ENCODE peak calls at places on chromosome 3, in nine cellular contexts. Z is upper lobe of left lung, B is cardiac fibroblast, A is AG10803, P is left ventricle myocardium inferior, G is tibial artery, O is IMR-90, U is fibroblast of mammary gland, C is mucosa of descending colon. X is an unnamed sample.

GRCh38 chr3:38455639-38456430 is 2.1 kb downstream of the ACVR2B start:
- DNase-seq in Z (no peak), B (no peak), A (no peak), P (no peak), G (peak; percentile 76), O (peak; percentile 29), U (peak; percentile 5), C (no peak), X (peak; percentile 60)

GRCh38 chr3:196122021-196122687 is 40.3 kb upstream of the TFRC start:
- DNase-seq in Z (no peak), B (no peak), A (no peak), P (no peak), G (no peak), O (peak; percentile 7), U (peak; percentile 15), C (no peak), X (peak; percentile 38)

GRCh38 chr3:24375947-24376384 is 118.7 kb downstream of the THRB start:
- DNase-seq in Z (no peak), B (no peak), A (no peak), P (no peak), G (no peak), O (no peak), U (no peak), C (no peak), X (peak; percentile 30)

GRCh38 chr3:73353661-73354217 is 271.0 kb downstream of the PDZRN3 start:
- DNase-seq in Z (no peak), B (no peak), A (peak; percentile 65), P (no peak), G (no peak), O (peak; percentile 6), U (no peak), C (no peak), X (no peak)

GRCh38 chr3:12679468-12679867 is 15.6 kb upstream of the RAF1 start:
- DNase-seq in Z (no peak), B (peak; percentile 85), A (peak; percentile 83), P (no peak), G (no peak), O (peak; percentile 94), U (peak; percentile 56), C (no peak), X (peak; percentile 89)

GRCh38 chr3:16300282-16300681 is 35.3 kb downstream of the OXNAD1 start:
- DNase-seq in Z (no peak), B (no peak), A (no peak), P (no peak), G (no peak), O (no peak), U (no peak), C (no peak), X (no peak)

GRCh38 chr3:87958289-87958688 is 100.5 kb downstream of the CGGBP1 start:
- DNase-seq in Z (no peak), B (no peak), A (no peak), P (no peak), G (no peak), O (no peak), U (no peak), C (no peak), X (no peak)

GRCh38 chr3:101036676-101037075 is 43.5 kb upstream of the ABI3BP start:
- DNase-seq in Z (no peak), B (no peak), A (peak; percentile 13), P (no peak), G (no peak), O (peak; percentile 26), U (peak; percentile 65), C (no peak), X (no peak)

GRCh38 chr3:53194218-53195065 is 33.4 kb downstream of the PRKCD start:
- DNase-seq in Z (no peak), B (peak; percentile 35), A (peak; percentile 61), P (peak; percentile 56), G (peak; percentile 86), O (peak; percentile 39), U (peak; percentile 38), C (no peak), X (peak; percentile 72)

GRCh38 chr3:32996046-32996754 is 44.8 kb downstream of the CCR4 start:
- DNase-seq in Z (no peak), B (no peak), A (no peak), P (no peak), G (no peak), O (no peak), U (no peak), C (no peak), X (no peak)

GRCh38 chr3:81445712-81446111 is 315.7 kb downstream of the GBE1 start:
- DNase-seq in Z (no peak), B (no peak), A (no peak), P (no peak), G (no peak), O (no peak), U (no peak), C (no peak), X (no peak)

GRCh38 chr3:32855350-32855953 is 37.7 kb downstream of the TRIM71 start:
- DNase-seq in Z (no peak), B (no peak), A (no peak), P (no peak), G (no peak), O (no peak), U (no peak), C (no peak), X (no peak)

GRCh38 chr3:128496602-128497304 is 3.8 kb upstream of the GATA2 start:
- DNase-seq in Z (peak; percentile 80), B (no peak), A (peak; percentile 48), P (no peak), G (peak; percentile 64), O (no peak), U (peak; percentile 28), C (no peak), X (peak; percentile 35)

GRCh38 chr3:77161098-77161497 is 121.2 kb downstream of the ROBO2 start:
- DNase-seq in Z (no peak), B (no peak), A (no peak), P (no peak), G (no peak), O (no peak), U (no peak), C (no peak), X (no peak)

GRCh38 chr3:94303897-94304296 is 241.0 kb downstream of the NSUN3 start:
- DNase-seq in Z (no peak), B (peak; percentile 27), A (peak; percentile 23), P (peak; percentile 20), G (no peak), O (peak; percentile 1), U (no peak), C (no peak), X (peak; percentile 52)

GRCh38 chr3:147256739-147257138 is 149.6 kb downstream of the ZIC4 start:
- DNase-seq in Z (no peak), B (no peak), A (no peak), P (no peak), G (no peak), O (no peak), U (no peak), C (no peak), X (no peak)

DNA sequence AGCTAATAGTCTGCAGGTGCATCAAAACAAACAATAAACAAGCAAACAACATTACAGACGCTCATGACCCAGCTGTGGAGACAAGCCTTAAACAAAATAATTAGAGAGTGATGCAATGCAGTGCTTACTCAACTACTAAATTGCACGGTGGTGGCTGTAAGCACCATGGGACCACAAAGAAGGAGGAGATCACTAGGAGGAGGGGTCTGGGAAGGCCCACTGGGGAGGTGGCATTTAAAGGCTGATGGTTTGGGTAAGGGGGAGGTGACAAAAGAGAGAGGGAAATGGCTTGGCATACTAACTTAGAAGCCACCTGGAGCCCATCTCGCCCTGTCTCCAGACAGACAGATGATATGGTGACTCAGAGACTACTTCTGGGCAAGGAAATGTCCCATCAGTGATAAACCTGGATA is 516.7 kb downstream of the FOXP1 start:
- DNase-seq in Z (no peak), B (peak; percentile 72), A (peak; percentile 59), P (no peak), G (no peak), O (peak; percentile 65), U (peak; percentile 69), C (no peak), X (peak; percentile 63)
- H3K4me3 ChIP-seq in Z (no peak overlapping the region), B (no peak overlapping the region), A (no peak overlapping the region), P (peak overlapping the region; percentile 77), G (peak overlapping the region; percentile 75), O (no peak overlapping the region), U (no peak overlapping the region), C (no peak overlapping the region), X (no peak overlapping the region)

DNA sequence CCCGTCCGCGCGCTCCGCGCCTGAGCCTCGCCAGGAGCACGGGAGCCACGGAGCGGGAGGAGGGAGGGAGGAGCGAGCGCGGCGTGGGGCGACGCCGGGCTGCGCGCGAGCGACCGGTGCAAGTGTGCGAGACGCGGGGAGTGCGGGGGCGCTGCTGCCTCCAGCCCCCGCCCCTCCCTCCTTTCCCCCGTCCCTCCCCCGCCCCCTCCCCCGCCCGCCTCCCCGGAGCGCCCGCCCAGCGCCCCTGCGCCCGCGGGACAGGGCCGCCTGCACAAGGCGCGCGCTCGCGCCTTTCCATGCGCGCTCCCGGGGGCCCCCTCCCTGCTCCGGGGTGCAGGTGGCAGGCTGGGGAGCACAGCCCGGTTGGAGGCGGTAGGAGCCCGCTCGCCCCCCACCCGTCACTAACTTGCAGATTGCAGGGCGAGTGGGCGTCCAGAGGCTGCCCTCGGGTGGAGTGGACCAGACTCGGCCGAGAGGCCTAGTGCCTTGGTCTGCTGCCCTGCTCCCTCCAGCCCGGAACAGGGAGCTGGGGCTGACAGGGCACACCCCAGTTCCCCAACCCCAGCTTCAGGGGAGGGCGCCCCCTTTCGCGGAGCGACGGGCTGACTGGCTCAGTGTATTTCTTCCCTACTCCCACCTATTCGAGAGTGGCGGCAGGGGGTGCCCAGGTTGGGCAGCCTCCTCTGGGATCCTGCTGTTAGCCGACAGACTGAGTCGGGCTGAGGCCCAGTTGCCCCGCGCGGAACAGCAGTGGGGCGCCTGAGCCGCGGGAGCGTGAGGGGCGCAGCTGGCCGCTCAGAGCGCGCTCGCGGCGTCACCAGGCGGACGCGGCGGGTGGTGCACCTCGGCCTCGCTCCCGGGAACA is at the start of gene WNT7A:
- DNase-seq in Z (peak; percentile 90), B (no peak), A (no peak), P (no peak), G (peak; percentile 55), O (no peak), U (no peak), C (no peak), X (no peak)
- TF ChIP-seq CTCF in Z (peak; percentile 63), B (no peak), A (no peak), P (peak; percentile 51), G (peak; percentile 16), O (peak; percentile 22), U (no peak), C (no peak), X (peak; percentile 21)

GRCh38 chr3:13823692-13824091 is 56.2 kb downstream of the WNT7A start:
- DNase-seq in Z (no peak), B (no peak), A (no peak), P (no peak), G (no peak), O (no peak), U (no peak), C (no peak), X (no peak)
- H3K4me3 ChIP-seq in Z (no peak overlapping the region), B (no peak overlapping the region), A (no peak overlapping the region), P (no peak overlapping the region), G (no peak overlapping the region), O (no peak overlapping the region), U (no peak overlapping the region), C (no peak overlapping the region), X (no peak overlapping the region)

GRCh38 chr3:58799271-58799670 is 132.7 kb upstream of the FAM3D start:
- DNase-seq in Z (no peak), B (no peak), A (no peak), P (no peak), G (no peak), O (no peak), U (no peak), C (no peak), X (no peak)
- TF ChIP-seq CTCF in Z (no peak), B (no peak), A (no peak), P (no peak), G (no peak), O (no peak), U (no peak), C (no peak), X (no peak)

GRCh38 chr3:172520332-172520831 is 2.8 kb downstream of the TNFSF10 start:
- DNase-seq in Z (no peak), B (peak; percentile 53), A (peak; percentile 93), P (no peak), G (no peak), O (peak; percentile 95), U (peak; percentile 90), C (no peak), X (peak; percentile 52)
- H3K4me3 ChIP-seq in Z (peak overlapping the region; percentile 44), B (no peak overlapping the region), A (no peak overlapping the region), P (peak overlapping the region; percentile 74), G (no peak overlapping the region), O (no peak overlapping the region), U (no peak overlapping the region), C (no peak overlapping the region), X (no peak overlapping the region)